ENCODE peak calls at places on chromosomes 12 and 14, in six cellular contexts. One of them, this sample, is unnamed.

GRCh38 chr14:71438684-71439083 is 493.5 kb upstream of the RGS6 start:
- DNase-seq in ecto neural progenitor cell: no peak
- DNase-seq in activated CD4-positive, CD25-positive, alpha-beta regulatory T cell: no peak
- DNase-seq in globus pallidus: peak
- DNase-seq in HL-60: no peak
- DNase-seq in activated naive CD4-positive, alpha-beta T cell: no peak
- DNase-seq in this sample: no peak

GRCh38 chr14:65179918-65180724 is 77.8 kb upstream of the MAX start:
- DNase-seq in ecto neural progenitor cell: no peak
- DNase-seq in activated CD4-positive, CD25-positive, alpha-beta regulatory T cell: peak
- DNase-seq in globus pallidus: no peak
- DNase-seq in HL-60: no peak
- DNase-seq in activated naive CD4-positive, alpha-beta T cell: no peak
- DNase-seq in this sample: no peak

GRCh38 chr12:68233498-68233897 is 7.9 kb upstream of the IL26 start:
- DNase-seq in ecto neural progenitor cell: no peak
- DNase-seq in activated CD4-positive, CD25-positive, alpha-beta regulatory T cell: no peak
- DNase-seq in globus pallidus: no peak
- DNase-seq in HL-60: no peak
- DNase-seq in activated naive CD4-positive, alpha-beta T cell: no peak
- DNase-seq in this sample: no peak

GRCh38 chr14:103073876-103074698 is 9.9 kb upstream of the LBHD2 start:
- DNase-seq in ecto neural progenitor cell: no peak
- DNase-seq in activated CD4-positive, CD25-positive, alpha-beta regulatory T cell: no peak
- DNase-seq in globus pallidus: no peak
- DNase-seq in HL-60: no peak
- DNase-seq in activated naive CD4-positive, alpha-beta T cell: no peak
- DNase-seq in this sample: peak

GRCh38 chr14:89378119-89378518 is 38.9 kb downstream of the FOXN3 start:
- DNase-seq in ecto neural progenitor cell: no peak
- DNase-seq in activated CD4-positive, CD25-positive, alpha-beta regulatory T cell: no peak
- DNase-seq in globus pallidus: no peak
- DNase-seq in HL-60: no peak
- DNase-seq in activated naive CD4-positive, alpha-beta T cell: no peak
- DNase-seq in this sample: no peak

GRCh38 chr12:14714437-14714836 is 18.0 kb upstream of the GUCY2C start:
- DNase-seq in ecto neural progenitor cell: no peak
- DNase-seq in activated CD4-positive, CD25-positive, alpha-beta regulatory T cell: no peak
- DNase-seq in globus pallidus: no peak
- DNase-seq in HL-60: no peak
- DNase-seq in activated naive CD4-positive, alpha-beta T cell: no peak
- DNase-seq in this sample: no peak

GRCh38 chr12:57632369-57632897 is 568 bp downstream of the B4GALNT1 start:
- DNase-seq in ecto neural progenitor cell: peak
- DNase-seq in activated CD4-positive, CD25-positive, alpha-beta regulatory T cell: no peak
- DNase-seq in globus pallidus: no peak
- DNase-seq in HL-60: no peak
- DNase-seq in activated naive CD4-positive, alpha-beta T cell: no peak
- DNase-seq in this sample: peak

GRCh38 chr12:69936214-69936731 is 111.2 kb downstream of the MYRFL start:
- DNase-seq in ecto neural progenitor cell: no peak
- DNase-seq in activated CD4-positive, CD25-positive, alpha-beta regulatory T cell: no peak
- DNase-seq in globus pallidus: no peak
- DNase-seq in HL-60: no peak
- DNase-seq in activated naive CD4-positive, alpha-beta T cell: no peak
- DNase-seq in this sample: no peak

GRCh38 chr14:70036665-70037064 is 152.1 kb downstream of the SLC8A3 start:
- DNase-seq in ecto neural progenitor cell: no peak
- DNase-seq in activated CD4-positive, CD25-positive, alpha-beta regulatory T cell: no peak
- DNase-seq in globus pallidus: no peak
- DNase-seq in HL-60: no peak
- DNase-seq in activated naive CD4-positive, alpha-beta T cell: no peak
- DNase-seq in this sample: peak

GRCh38 chr14:50044040-50044651 is 72.2 kb downstream of the VCPKMT start:
- DNase-seq in ecto neural progenitor cell: no peak
- DNase-seq in activated CD4-positive, CD25-positive, alpha-beta regulatory T cell: no peak
- DNase-seq in globus pallidus: no peak
- DNase-seq in HL-60: no peak
- DNase-seq in activated naive CD4-positive, alpha-beta T cell: no peak
- DNase-seq in this sample: no peak

GRCh38 chr12:14238224-14238792 is 127.2 kb upstream of the ATF7IP start:
- DNase-seq in ecto neural progenitor cell: no peak
- DNase-seq in activated CD4-positive, CD25-positive, alpha-beta regulatory T cell: no peak
- DNase-seq in globus pallidus: no peak
- DNase-seq in HL-60: no peak
- DNase-seq in activated naive CD4-positive, alpha-beta T cell: no peak
- DNase-seq in this sample: peak

GRCh38 chr12:32377344-32378000 is 21.9 kb upstream of the FGD4 start:
- DNase-seq in ecto neural progenitor cell: no peak
- DNase-seq in activated CD4-positive, CD25-positive, alpha-beta regulatory T cell: no peak
- DNase-seq in globus pallidus: no peak
- DNase-seq in HL-60: no peak
- DNase-seq in activated naive CD4-positive, alpha-beta T cell: no peak
- DNase-seq in this sample: no peak

GRCh38 chr12:127628655-127629054 is 638.3 kb upstream of the TMEM132C start:
- DNase-seq in ecto neural progenitor cell: no peak
- DNase-seq in activated CD4-positive, CD25-positive, alpha-beta regulatory T cell: no peak
- DNase-seq in globus pallidus: no peak
- DNase-seq in HL-60: no peak
- DNase-seq in activated naive CD4-positive, alpha-beta T cell: no peak
- DNase-seq in this sample: no peak

GRCh38 chr12:122116707-122117535 is 38.4 kb downstream of the MLXIP start:
- DNase-seq in ecto neural progenitor cell: peak
- DNase-seq in activated CD4-positive, CD25-positive, alpha-beta regulatory T cell: no peak
- DNase-seq in globus pallidus: peak
- DNase-seq in HL-60: no peak
- DNase-seq in activated naive CD4-positive, alpha-beta T cell: no peak
- DNase-seq in this sample: no peak

GRCh38 chr12:121753844-121754264 is 39.6 kb downstream of the RHOF start:
- DNase-seq in ecto neural progenitor cell: no peak
- DNase-seq in activated CD4-positive, CD25-positive, alpha-beta regulatory T cell: no peak
- DNase-seq in globus pallidus: peak
- DNase-seq in HL-60: no peak
- DNase-seq in activated naive CD4-positive, alpha-beta T cell: no peak
- DNase-seq in this sample: no peak

GRCh38 chr14:88420187-88420586 is 34.7 kb downstream of the SPATA7 start:
- DNase-seq in ecto neural progenitor cell: no peak
- DNase-seq in activated CD4-positive, CD25-positive, alpha-beta regulatory T cell: no peak
- DNase-seq in globus pallidus: no peak
- DNase-seq in HL-60: no peak
- DNase-seq in activated naive CD4-positive, alpha-beta T cell: no peak
- DNase-seq in this sample: no peak

GRCh38 chr12:48998497-48999353 is 450 bp downstream of the DDN start:
- DNase-seq in ecto neural progenitor cell: no peak
- DNase-seq in activated CD4-positive, CD25-positive, alpha-beta regulatory T cell: no peak
- DNase-seq in globus pallidus: no peak
- DNase-seq in HL-60: no peak
- DNase-seq in activated naive CD4-positive, alpha-beta T cell: no peak
- DNase-seq in this sample: peak

GRCh38 chr12:131608740-131609665 is 101.9 kb upstream of the SFSWAP start:
- DNase-seq in ecto neural progenitor cell: peak
- DNase-seq in activated CD4-positive, CD25-positive, alpha-beta regulatory T cell: peak
- DNase-seq in globus pallidus: peak
- DNase-seq in HL-60: peak
- DNase-seq in activated naive CD4-positive, alpha-beta T cell: peak
- DNase-seq in this sample: peak

GRCh38 chr14:103233328-103233727 is 100.7 kb upstream of the EIF5 start:
- DNase-seq in ecto neural progenitor cell: no peak
- DNase-seq in activated CD4-positive, CD25-positive, alpha-beta regulatory T cell: no peak
- DNase-seq in globus pallidus: no peak
- DNase-seq in HL-60: no peak
- DNase-seq in activated naive CD4-positive, alpha-beta T cell: no peak
- DNase-seq in this sample: no peak

GRCh38 chr12:60501124-60501729 is 905.4 kb downstream of the SLC16A7 start:
- DNase-seq in ecto neural progenitor cell: no peak
- DNase-seq in activated CD4-positive, CD25-positive, alpha-beta regulatory T cell: no peak
- DNase-seq in globus pallidus: peak
- DNase-seq in HL-60: no peak
- DNase-seq in activated naive CD4-positive, alpha-beta T cell: no peak
- DNase-seq in this sample: peak

GRCh38 chr12:106886921-106887320 is 68.8 kb upstream of the TMEM263 start:
- DNase-seq in ecto neural progenitor cell: no peak
- DNase-seq in activated CD4-positive, CD25-positive, alpha-beta regulatory T cell: no peak
- DNase-seq in globus pallidus: no peak
- DNase-seq in HL-60: no peak
- DNase-seq in activated naive CD4-positive, alpha-beta T cell: no peak
- DNase-seq in this sample: no peak

GRCh38 chr12:2544213-2544612 is 250.6 kb upstream of the FKBP4 start:
- DNase-seq in ecto neural progenitor cell: no peak
- DNase-seq in activated CD4-positive, CD25-positive, alpha-beta regulatory T cell: no peak
- DNase-seq in globus pallidus: no peak
- DNase-seq in HL-60: no peak
- DNase-seq in activated naive CD4-positive, alpha-beta T cell: no peak
- DNase-seq in this sample: no peak

GRCh38 chr12:69993433-69993832 is 168.4 kb downstream of the MYRFL start:
- DNase-seq in ecto neural progenitor cell: no peak
- DNase-seq in activated CD4-positive, CD25-positive, alpha-beta regulatory T cell: no peak
- DNase-seq in globus pallidus: no peak
- DNase-seq in HL-60: no peak
- DNase-seq in activated naive CD4-positive, alpha-beta T cell: no peak
- DNase-seq in this sample: no peak

GRCh38 chr12:131065801-131066200 is 112.1 kb downstream of the ADGRD1 start:
- DNase-seq in ecto neural progenitor cell: no peak
- DNase-seq in activated CD4-positive, CD25-positive, alpha-beta regulatory T cell: no peak
- DNase-seq in globus pallidus: no peak
- DNase-seq in HL-60: no peak
- DNase-seq in activated naive CD4-positive, alpha-beta T cell: no peak
- DNase-seq in this sample: no peak

GRCh38 chr14:81727243-81727642 is 193.6 kb upstream of the SEL1L start:
- DNase-seq in ecto neural progenitor cell: no peak
- DNase-seq in activated CD4-positive, CD25-positive, alpha-beta regulatory T cell: no peak
- DNase-seq in globus pallidus: no peak
- DNase-seq in HL-60: no peak
- DNase-seq in activated naive CD4-positive, alpha-beta T cell: no peak
- DNase-seq in this sample: peak

GRCh38 chr14:69716483-69717187 is 50.3 kb upstream of the SRSF5 start:
- DNase-seq in ecto neural progenitor cell: no peak
- DNase-seq in activated CD4-positive, CD25-positive, alpha-beta regulatory T cell: no peak
- DNase-seq in globus pallidus: no peak
- DNase-seq in HL-60: peak
- DNase-seq in activated naive CD4-positive, alpha-beta T cell: no peak
- DNase-seq in this sample: no peak

GRCh38 chr12:53505086-53505485 is 2.2 kb downstream of the NPFF start:
- DNase-seq in ecto neural progenitor cell: no peak
- DNase-seq in activated CD4-positive, CD25-positive, alpha-beta regulatory T cell: no peak
- DNase-seq in globus pallidus: peak
- DNase-seq in HL-60: no peak
- DNase-seq in activated naive CD4-positive, alpha-beta T cell: no peak
- DNase-seq in this sample: no peak

GRCh38 chr12:70178038-70178437 is 65.2 kb upstream of the CNOT2 start:
- DNase-seq in ecto neural progenitor cell: no peak
- DNase-seq in activated CD4-positive, CD25-positive, alpha-beta regulatory T cell: no peak
- DNase-seq in globus pallidus: peak
- DNase-seq in HL-60: no peak
- DNase-seq in activated naive CD4-positive, alpha-beta T cell: no peak
- DNase-seq in this sample: peak

GRCh38 chr12:59164991-59165718 is 244.9 kb upstream of the LRIG3 start:
- DNase-seq in ecto neural progenitor cell: no peak
- DNase-seq in activated CD4-positive, CD25-positive, alpha-beta regulatory T cell: no peak
- DNase-seq in globus pallidus: peak
- DNase-seq in HL-60: no peak
- DNase-seq in activated naive CD4-positive, alpha-beta T cell: no peak
- DNase-seq in this sample: peak

GRCh38 chr12:111319600-111320232 is 49.2 kb downstream of the PHETA1 start:
- DNase-seq in ecto neural progenitor cell: no peak
- DNase-seq in activated CD4-positive, CD25-positive, alpha-beta regulatory T cell: no peak
- DNase-seq in globus pallidus: no peak
- DNase-seq in HL-60: no peak
- DNase-seq in activated naive CD4-positive, alpha-beta T cell: no peak
- DNase-seq in this sample: no peak

GRCh38 chr14:91417134-91417982 is at the start of gene CCDC88C:
- DNase-seq in ecto neural progenitor cell: peak
- DNase-seq in activated CD4-positive, CD25-positive, alpha-beta regulatory T cell: peak
- DNase-seq in globus pallidus: peak
- DNase-seq in HL-60: peak
- DNase-seq in activated naive CD4-positive, alpha-beta T cell: peak
- DNase-seq in this sample: peak

GRCh38 chr12:11892065-11892391 is 178.7 kb upstream of the BCL2L14 start:
- DNase-seq in ecto neural progenitor cell: no peak
- DNase-seq in activated CD4-positive, CD25-positive, alpha-beta regulatory T cell: no peak
- DNase-seq in globus pallidus: no peak
- DNase-seq in HL-60: no peak
- DNase-seq in activated naive CD4-positive, alpha-beta T cell: no peak
- DNase-seq in this sample: no peak

This sample was measured in NCI-H82.